ENCODE peak calls at places on chromosomes 7 and 10, in nine cellular contexts. M, N, E, T, C, Y, I, X and R are unnamed samples.

GRCh38 chr10:86333813-86334514 is 32.6 kb downstream of the GRID1 start:
- DNase-seq in N (no peak), C (peak), I (no peak), Y (no peak), E (no peak), M (no peak), T (no peak), X (no peak), R (no peak)

GRCh38 chr10:113590581-113590980 is 37.7 kb downstream of the HABP2 start:
- DNase-seq in T (no peak), X (no peak), M (no peak), I (no peak), Y (no peak), E (no peak), N (no peak), C (no peak), R (no peak)

GRCh38 chr10:29546773-29547313 is 87.9 kb downstream of the SVIL start:
- DNase-seq in T (no peak), X (no peak), C (no peak), M (no peak), Y (no peak), E (no peak), N (no peak), I (no peak), R (no peak)

GRCh38 chr10:121698336-121698735 is 100.1 kb upstream of the FGFR2 start:
- DNase-seq in Y (no peak), E (no peak), N (no peak), C (no peak), M (no peak), I (no peak), X (peak), T (no peak), R (no peak)

GRCh38 chr7:29360633-29361625 is 166.4 kb downstream of the CHN2 start:
- DNase-seq in C (no peak), X (no peak), N (no peak), M (no peak), Y (no peak), E (no peak), T (no peak), I (no peak), R (no peak)

GRCh38 chr10:128078136-128078969 is 47.9 kb downstream of the MKI67 start:
- DNase-seq in M (peak), N (no peak), Y (peak), I (peak), T (no peak), X (no peak), C (no peak), E (no peak), R (peak)

GRCh38 chr7:72101444-72101843 is 310.7 kb downstream of the CALN1 start:
- DNase-seq in E (no peak), N (no peak), X (no peak), Y (no peak), M (no peak), T (no peak), I (no peak), C (no peak), R (no peak)

GRCh38 chr10:124943301-124944092 is 1.6 kb downstream of the ZRANB1 start:
- DNase-seq in T (no peak), E (no peak), X (peak), M (no peak), C (no peak), N (no peak), I (peak), Y (no peak), R (no peak)

GRCh38 chr10:23525406-23525805 is 86.5 kb downstream of the OTUD1 start:
- DNase-seq in C (peak), E (no peak), Y (no peak), M (peak), T (no peak), I (peak), X (peak), N (no peak), R (no peak)

GRCh38 chr7:50953820-50954219 is 171.1 kb upstream of the GRB10 start:
- DNase-seq in X (peak), I (no peak), M (no peak), E (no peak), Y (no peak), N (no peak), T (no peak), C (no peak), R (no peak)

GRCh38 chr7:3781607-3782006 is 480.6 kb downstream of the SDK1 start:
- DNase-seq in C (no peak), X (no peak), N (no peak), Y (no peak), E (no peak), I (no peak), T (no peak), M (no peak), R (no peak)

GRCh38 chr7:103851357-103851756 is 138.1 kb downstream of the RELN start:
- DNase-seq in M (peak), I (no peak), C (no peak), X (no peak), N (no peak), Y (no peak), E (no peak), T (no peak), R (no peak)

GRCh38 chr10:84424731-84425165 is 96.4 kb downstream of the CCSER2 start:
- DNase-seq in E (peak), M (no peak), Y (no peak), C (peak), I (peak), N (no peak), X (peak), T (peak), R (no peak)

GRCh38 chr10:35079763-35080162 is 10.4 kb downstream of the CUL2 start:
- DNase-seq in E (no peak), T (no peak), Y (no peak), I (peak), C (no peak), M (no peak), N (no peak), X (peak), R (no peak)

GRCh38 chr7:120717166-120717565 is 140.8 kb downstream of the TSPAN12 start:
- DNase-seq in X (no peak), M (no peak), Y (no peak), E (no peak), I (no peak), C (no peak), T (no peak), N (no peak), R (no peak)